ENCODE peak calls at places on chromosomes 3 and 15, in ten cellular contexts. Q, A, D, Z, E, L, K, J, P and F are unnamed samples.

GRCh38 chr3:63442918-63443317 is 164.8 kb downstream of the SYNPR start:
- DNase-seq in J (no peak), P (no peak), D (no peak), L (no peak), Q (no peak), E (no peak), Z (no peak), K (no peak), A (no peak), F (no peak)

GRCh38 chr3:30135190-30135589 is 471.2 kb upstream of the TGFBR2 start:
- DNase-seq in A (no peak), Q (no peak), Z (no peak), D (no peak), L (no peak), J (no peak), K (no peak), E (no peak), P (no peak), F (no peak)

GRCh38 chr3:155572085-155572484 is 172.8 kb downstream of the PLCH1 start:
- DNase-seq in E (no peak), J (no peak), P (no peak), K (no peak), Q (no peak), D (no peak), Z (no peak), A (no peak), L (no peak), F (no peak)

GRCh38 chr3:155242342-155242741 is 51.1 kb downstream of the STRIT1 start:
- DNase-seq in A (no peak), P (no peak), Z (no peak), D (no peak), Q (no peak), J (no peak), E (no peak), L (no peak), K (no peak), F (no peak)

GRCh38 chr3:13865581-13866405 is 14.1 kb downstream of the WNT7A start:
- DNase-seq in K (no peak), D (no peak), L (no peak), E (no peak), A (no peak), J (no peak), P (no peak), Q (no peak), Z (no peak), F (no peak)

GRCh38 chr15:45111390-45112142 is 2.4 kb downstream of the DUOX2 start:
- DNase-seq in D (no peak), Q (no peak), L (no peak), E (no peak), J (no peak), Z (no peak), K (no peak), P (no peak), A (no peak), F (no peak)

GRCh38 chr3:4546346-4547178 is 53.4 kb downstream of the ITPR1 start:
- DNase-seq in Z (no peak), P (no peak), L (no peak), A (no peak), D (no peak), J (no peak), K (no peak), E (no peak), Q (no peak), F (no peak)

GRCh38 chr3:24956613-24957012 is 462.0 kb upstream of the THRB start:
- DNase-seq in K (no peak), L (no peak), D (no peak), Z (no peak), A (no peak), J (no peak), P (no peak), Q (no peak), E (no peak), F (no peak)

GRCh38 chr3:41881233-41881821 is 80.6 kb downstream of the ULK4 start:
- DNase-seq in L (no peak), J (no peak), A (no peak), P (no peak), E (no peak), K (peak; percentile 21), Z (no peak), Q (no peak), D (no peak), F (no peak)

GRCh38 chr3:130702985-130703384 is 43.6 kb downstream of the PIK3R4 start:
- DNase-seq in K (no peak), L (no peak), A (no peak), D (no peak), P (no peak), J (no peak), Q (no peak), E (no peak), Z (no peak), F (no peak)

GRCh38 chr3:130705501-130705900 is 41.1 kb downstream of the PIK3R4 start:
- DNase-seq in E (no peak), Q (no peak), A (no peak), J (no peak), Z (no peak), D (no peak), P (no peak), L (no peak), K (no peak), F (no peak)

GRCh38 chr3:130700541-130700940 is 46.1 kb downstream of the PIK3R4 start:
- DNase-seq in P (no peak), K (no peak), Z (no peak), J (no peak), E (no peak), D (no peak), L (no peak), A (no peak), Q (no peak), F (no peak)

DNA sequence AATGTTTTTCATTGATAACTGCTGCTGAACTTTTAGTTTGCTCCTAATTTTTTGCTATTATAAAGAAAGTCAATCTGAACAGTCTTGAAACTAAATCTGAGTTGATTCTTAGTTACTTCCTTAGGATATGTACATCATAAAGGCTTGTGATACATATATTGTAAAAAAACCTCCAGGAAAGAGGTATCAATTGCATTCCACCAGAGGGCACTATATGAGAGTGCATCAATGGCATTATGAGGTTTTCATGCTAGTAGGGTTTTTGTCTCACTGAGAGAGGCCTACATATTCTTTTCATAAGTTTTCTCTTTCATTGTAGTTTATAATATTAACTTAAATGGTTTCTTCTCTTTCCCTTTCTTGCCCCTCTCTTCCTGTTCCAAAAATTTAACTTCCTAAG is 46.9 kb downstream of the PIK3R4 start:
- DNase-seq in Q (no peak), A (peak; percentile 10), K (peak; percentile 36), E (no peak), D (no peak), Z (no peak), P (no peak), J (no peak), L (no peak), F (no peak)
- TF ChIP-seq CTCF in Q (peak; percentile 77), A (peak; percentile 61), K (peak; percentile 45), E (no peak), D (no peak), Z (peak; percentile 29), P (peak; percentile 68), J (peak; percentile 57), L (peak; percentile 29), F (peak; percentile 31)

DNA sequence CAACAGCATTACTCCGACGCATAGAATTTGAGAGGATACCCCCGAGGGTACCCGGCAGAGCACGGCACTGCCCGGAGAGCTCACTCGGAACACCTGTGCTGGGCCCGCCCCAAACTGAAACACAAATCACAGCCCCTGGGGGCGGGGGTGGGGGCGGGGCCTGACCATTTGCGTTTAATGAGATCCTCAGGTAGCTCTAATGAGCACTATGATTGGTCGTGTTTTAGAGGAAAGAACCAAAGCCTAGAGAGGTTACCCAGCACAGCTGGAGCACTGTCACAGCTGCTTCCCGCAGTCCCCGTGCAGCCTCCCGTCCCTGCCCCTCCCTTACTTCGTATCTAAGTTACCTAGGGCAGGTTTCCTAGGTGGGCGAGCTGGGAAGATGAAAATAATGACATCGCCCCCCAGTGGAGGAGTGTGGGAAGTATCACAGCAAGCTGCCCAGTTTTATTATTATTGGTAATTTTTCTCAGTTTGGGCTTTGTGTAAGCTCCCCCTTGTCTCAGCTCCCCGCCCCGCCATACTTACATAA is 187.1 kb downstream of the PDE8A start:
- DNase-seq in P (peak; percentile 11), A (peak; percentile 18), Q (peak; percentile 96), Z (no peak), J (peak; percentile 31), E (peak; percentile 62), K (peak; percentile 49), L (no peak), D (no peak), F (no peak)
- TF ChIP-seq CTCF in P (peak; percentile 71), A (peak; percentile 49), Q (peak; percentile 81), Z (peak; percentile 49), J (peak; percentile 51), E (peak; percentile 60), K (peak; percentile 56), L (peak; percentile 28), D (no peak), F (peak; percentile 45)

GRCh38 chr3:139203752-139204151 is 140.1 kb upstream of the MRPS22 start:
- DNase-seq in Z (no peak), J (no peak), A (no peak), P (no peak), L (no peak), E (no peak), D (no peak), Q (no peak), K (no peak), F (no peak)
- TF ChIP-seq CTCF in Z (no peak), J (no peak), A (no peak), P (no peak), L (no peak), E (no peak), D (no peak), Q (no peak), K (no peak), F (no peak)

GRCh38 chr3:174223042-174223441 is 636.1 kb upstream of the NAALADL2 start:
- DNase-seq in J (no peak), Q (no peak), D (no peak), Z (no peak), A (no peak), L (no peak), P (no peak), K (no peak), E (no peak), F (no peak)

GRCh38 chr3:174218011-174218410 is 641.1 kb upstream of the NAALADL2 start:
- DNase-seq in Z (no peak), P (no peak), K (no peak), J (no peak), Q (no peak), D (no peak), A (no peak), E (no peak), L (no peak), F (no peak)

GRCh38 chr3:174216948-174217718 is 642.0 kb upstream of the NAALADL2 start:
- DNase-seq in L (no peak), A (no peak), J (no peak), Z (no peak), Q (no peak), P (no peak), K (no peak), E (no peak), D (no peak), F (no peak)

GRCh38 chr3:174221155-174221554 is 638.0 kb upstream of the NAALADL2 start:
- DNase-seq in L (no peak), E (no peak), J (no peak), A (no peak), K (no peak), D (no peak), Q (no peak), Z (no peak), P (no peak), F (no peak)

DNA sequence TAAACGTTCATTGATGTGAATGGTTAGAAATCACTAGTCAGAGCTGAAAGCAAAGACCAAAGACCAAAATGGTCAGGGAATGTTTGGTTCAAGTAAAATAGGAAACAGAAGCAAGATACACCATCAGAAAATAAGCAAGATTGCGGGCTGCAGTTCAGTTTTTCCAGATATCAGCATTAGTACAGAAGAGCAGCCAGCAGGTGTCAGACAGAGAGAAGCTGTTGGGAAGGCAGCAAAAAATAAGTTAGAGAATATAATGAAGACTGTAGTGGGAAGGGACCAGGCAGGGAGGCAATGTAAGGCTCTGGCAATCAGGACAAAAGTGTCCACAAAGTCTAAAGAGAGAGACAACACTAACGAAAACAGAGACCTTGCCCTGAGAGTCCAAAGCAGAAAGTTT is 639.4 kb upstream of the NAALADL2 start:
- DNase-seq in E (no peak), K (no peak), L (no peak), Z (no peak), Q (no peak), A (no peak), J (no peak), D (no peak), P (no peak), F (no peak)
- TF ChIP-seq CTCF in E (no peak), K (no peak), L (no peak), Z (no peak), Q (peak; percentile 25), A (peak; percentile 3), J (no peak), D (no peak), P (no peak), F (peak; percentile 48)